ENCODE peak calls at places on chromosomes 6 and 20, in eight cellular contexts. K is tibial nerve, L is tibial artery, Z is GM23248, H is breast epithelium, F is A673, C is sigmoid colon, Q is WERI-Rb-1. T is an unnamed sample.

GRCh38 chr6:137867685-137868509 is 838 bp downstream of the TNFAIP3 start:
- DNase-seq in K (no peak), L (no peak), Z (peak; percentile 53), H (no peak), F (no peak), C (peak; percentile 77), Q (peak; percentile 47), T (no peak)

GRCh38 chr6:38503032-38503784 is 136.5 kb downstream of the BTBD9 start:
- DNase-seq in K (no peak), L (no peak), Z (no peak), H (no peak), F (no peak), C (no peak), Q (peak; percentile 73), T (no peak)

GRCh38 chr6:127971945-127972391 is 71.1 kb upstream of the THEMIS start:
- DNase-seq in K (no peak), L (no peak), Z (peak; percentile 63), H (no peak), F (no peak), C (no peak), Q (no peak), T (no peak)

GRCh38 chr6:118775381-118775780 is 118.6 kb upstream of the ASF1A start:
- DNase-seq in K (no peak), L (no peak), Z (no peak), H (no peak), F (no peak), C (no peak), Q (no peak), T (no peak)

GRCh38 chr6:20847904-20848303 is 313.6 kb downstream of the CDKAL1 start:
- DNase-seq in K (no peak), L (no peak), Z (no peak), H (no peak), F (no peak), C (no peak), Q (no peak), T (no peak)

GRCh38 chr20:58308680-58309527 is 611 bp upstream of the RAB22A start:
- DNase-seq in K (peak; percentile 44), L (peak; percentile 63), Z (peak; percentile 52), H (peak; percentile 49), F (peak; percentile 40), C (peak; percentile 88), Q (no peak), T (no peak)

GRCh38 chr20:34522969-34523871 is 7.0 kb downstream of the DYNLRB1 start:
- DNase-seq in K (peak; percentile 28), L (no peak), Z (peak; percentile 72), H (no peak), F (peak; percentile 61), C (no peak), Q (peak; percentile 73), T (no peak)

GRCh38 chr20:37669062-37669772 is 24.6 kb upstream of the CTNNBL1 start:
- DNase-seq in K (no peak), L (no peak), Z (no peak), H (no peak), F (no peak), C (no peak), Q (no peak), T (no peak)

GRCh38 chr20:21357851-21358250 is 39.5 kb downstream of the NKX2-4 start:
- DNase-seq in K (no peak), L (no peak), Z (no peak), H (no peak), F (peak; percentile 17), C (no peak), Q (no peak), T (no peak)

GRCh38 chr6:23106951-23107350 is 537.6 kb downstream of the HDGFL1 start:
- DNase-seq in K (no peak), L (no peak), Z (peak; percentile 73), H (no peak), F (no peak), C (no peak), Q (no peak), T (no peak)

GRCh38 chr6:40892223-40892622 is 146.8 kb downstream of the UNC5CL start:
- DNase-seq in K (no peak), L (no peak), Z (no peak), H (no peak), F (no peak), C (no peak), Q (no peak), T (no peak)

GRCh38 chr6:54194067-54194466 is 82.8 kb downstream of the MLIP start:
- DNase-seq in K (no peak), L (no peak), Z (peak; percentile 74), H (no peak), F (peak; percentile 30), C (no peak), Q (no peak), T (no peak)

GRCh38 chr20:11718474-11719094 is 199.1 kb upstream of the BTBD3 start:
- DNase-seq in K (no peak), L (no peak), Z (no peak), H (no peak), F (no peak), C (no peak), Q (no peak), T (no peak)

GRCh38 chr6:33622456-33623431 is 1.6 kb downstream of the ITPR3 start:
- DNase-seq in K (no peak), L (peak; percentile 43), Z (peak; percentile 67), H (no peak), F (no peak), C (no peak), Q (no peak), T (no peak)

GRCh38 chr6:129281173-129281796 is 398.3 kb downstream of the LAMA2 start:
- DNase-seq in K (no peak), L (no peak), Z (no peak), H (no peak), F (no peak), C (no peak), Q (no peak), T (no peak)

GRCh38 chr6:170376386-170377084 is 70.0 kb downstream of the FAM120B start:
- DNase-seq in K (no peak), L (no peak), Z (no peak), H (no peak), F (no peak), C (no peak), Q (no peak), T (no peak)

GRCh38 chr20:33210371-33210770 is 6.8 kb upstream of the BPIFA3 start:
- DNase-seq in K (no peak), L (no peak), Z (no peak), H (no peak), F (no peak), C (no peak), Q (no peak), T (no peak)

GRCh38 chr20:57315083-57315963 is 14.3 kb upstream of the SPO11 start:
- DNase-seq in K (no peak), L (no peak), Z (no peak), H (no peak), F (no peak), C (no peak), Q (no peak), T (no peak)

DNA sequence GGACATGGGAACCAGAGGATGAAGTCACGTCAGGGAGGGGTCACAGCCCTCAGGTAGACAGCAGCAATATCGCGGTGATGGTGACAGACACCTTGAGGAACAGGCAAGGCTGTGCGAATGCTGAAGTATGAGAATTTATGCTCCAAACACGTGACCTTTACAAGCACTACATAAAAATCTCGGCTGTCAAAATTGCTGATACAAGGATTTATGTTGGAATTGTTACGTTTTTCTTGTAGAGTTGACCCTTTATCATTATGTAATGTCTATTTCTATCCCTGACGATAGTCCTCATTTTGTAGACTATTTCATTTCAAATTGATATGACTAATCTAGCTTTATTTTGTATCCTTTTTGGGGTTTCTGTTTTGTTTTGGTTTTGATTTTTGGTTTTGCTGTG is 311.1 kb downstream of the C6orf118 start:
- DNase-seq in K (no peak), L (no peak), Z (no peak), H (no peak), F (no peak), C (no peak), Q (no peak), T (no peak)
- H3K36me3 ChIP-seq in K (no peaks in the 10 kb centered on the region), L (no peaks in the 10 kb centered on the region), Z (no peaks in the 10 kb centered on the region), H (no peaks in the 10 kb centered on the region), F (no peaks in the 10 kb centered on the region), C (no peaks in the 10 kb centered on the region), Q (no peaks in the 10 kb centered on the region), T (no peaks in the 10 kb centered on the region)

GRCh38 chr20:45406260-45407066 is 1.6 kb upstream of the DBNDD2 start:
- DNase-seq in K (peak; percentile 41), L (peak; percentile 71), Z (peak; percentile 87), H (no peak), F (peak; percentile 76), C (peak; percentile 91), Q (peak; percentile 67), T (peak; percentile 38)

GRCh38 chr20:45408646-45409213 is 641 bp downstream of the DBNDD2 start:
- DNase-seq in K (no peak), L (peak; percentile 44), Z (no peak), H (no peak), F (no peak), C (no peak), Q (no peak), T (no peak)

GRCh38 chr20:45407783-45408645 is at the start of gene DBNDD2:
- DNase-seq in K (no peak), L (peak; percentile 35), Z (no peak), H (no peak), F (no peak), C (no peak), Q (no peak), T (no peak)

GRCh38 chr20:45405566-45406259 is 2.4 kb upstream of the DBNDD2 start:
- DNase-seq in K (no peak), L (no peak), Z (peak; percentile 56), H (no peak), F (no peak), C (peak; percentile 81), Q (no peak), T (peak; percentile 76)

DNA sequence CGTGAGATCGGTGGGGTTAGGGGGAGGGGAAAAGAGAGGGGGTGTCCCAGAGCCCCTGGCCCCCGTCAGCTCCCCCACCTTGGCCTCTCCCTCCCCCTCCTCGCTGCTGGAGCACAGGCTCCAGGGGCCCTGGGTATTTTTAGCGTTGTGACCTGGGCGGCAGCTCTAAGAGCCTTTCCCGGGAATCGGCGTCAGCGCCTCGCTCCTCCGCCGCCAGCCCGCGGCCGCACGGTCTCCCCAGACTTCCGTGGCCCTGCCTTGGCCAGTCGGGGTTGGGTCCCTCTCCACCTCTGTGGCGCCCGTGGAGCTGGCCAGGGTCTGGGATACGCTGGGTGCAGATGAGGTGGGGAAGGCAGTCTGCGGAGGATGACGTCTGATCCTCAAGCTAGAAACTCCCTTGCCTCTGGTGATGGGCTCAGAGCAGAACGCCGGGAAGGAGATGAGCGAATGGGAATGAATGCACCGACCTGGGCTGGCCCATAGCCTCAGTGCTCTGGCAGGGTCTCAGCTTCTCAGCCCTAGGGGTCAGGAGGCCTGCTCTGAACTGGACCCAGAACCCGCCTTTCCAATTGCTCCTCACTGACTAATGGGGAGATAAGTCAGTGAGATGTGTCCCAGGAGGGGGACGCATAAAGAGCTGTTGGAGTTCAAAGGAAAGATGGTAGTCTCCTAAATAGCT is 883 bp upstream of the DBNDD2 start:
- DNase-seq in K (peak; percentile 26), L (peak; percentile 65), Z (peak; percentile 74), H (no peak), F (peak; percentile 37), C (peak; percentile 89), Q (peak; percentile 43), T (peak; percentile 82)
- H3K4me3 ChIP-seq in K (peak overlapping the region; percentile 77), L (peak overlapping the region; percentile 97), Z (peak overlapping the region; percentile 76), H (peak overlapping the region; percentile 62), F (peak overlapping the region; percentile 76), C (peak overlapping the region; percentile 92), Q (peak overlapping the region; percentile 94), T (peak overlapping the region; percentile 98)

GRCh38 chr20:46006031-46006430 is 2.7 kb upstream of the MMP9 start:
- DNase-seq in K (no peak), L (no peak), Z (no peak), H (no peak), F (no peak), C (no peak), Q (no peak), T (no peak)
- H3K27ac ChIP-seq in K (no peak overlapping the region), L (no peak overlapping the region), Z (no peak overlapping the region), H (no peak overlapping the region), F (no peak overlapping the region), C (no peak overlapping the region), Q (no peak overlapping the region), T (no peak overlapping the region)

GRCh38 chr6:122423734-122424133 is 24.3 kb downstream of the HSF2 start:
- DNase-seq in K (no peak), L (no peak), Z (no peak), H (no peak), F (no peak), C (no peak), Q (no peak), T (no peak)
- H3K36me3 ChIP-seq in K (peaks cover 78% of the 10 kb centered on the region), L (peaks cover 26% of the 10 kb centered on the region), Z (peaks cover 35% of the 10 kb centered on the region), H (peaks cover 11% of the 10 kb centered on the region), F (peaks cover 85% of the 10 kb centered on the region), C (peaks cover 92% of the 10 kb centered on the region), Q (peaks cover 94% of the 10 kb centered on the region), T (peaks cover 31% of the 10 kb centered on the region)

T was measured in ascending aorta.